ENCODE peak calls at places on chromosomes 13 and 19, in ten cellular contexts. T, H, S, R, W, J, A, I, M and D are unnamed samples.

GRCh38 chr13:100131863-100132574 is 43.1 kb downstream of the PCCA start:
- DNase-seq in H (no peak), J (no peak), S (no peak), R (peak), A (no peak), W (no peak), I (no peak), M (peak), T (peak), D (no peak)

GRCh38 chr19:11478167-11479089 is 2.4 kb downstream of the ELAVL3 start:
- DNase-seq in T (no peak), A (no peak), I (no peak), W (no peak), J (no peak), R (no peak), S (no peak), M (no peak), H (no peak), D (no peak)

GRCh38 chr19:7870571-7871279 is 3.5 kb downstream of the PRR36 start:
- DNase-seq in S (no peak), J (no peak), A (peak), W (peak), R (no peak), I (no peak), M (peak), H (peak), T (peak), D (no peak)

GRCh38 chr19:39871886-39872866 is 26.0 kb upstream of the FBL start:
- DNase-seq in I (no peak), H (no peak), A (no peak), T (no peak), S (no peak), M (no peak), R (no peak), W (no peak), J (no peak), D (no peak)

GRCh38 chr13:100541882-100542545 is 46.6 kb downstream of the GGACT start:
- DNase-seq in R (no peak), I (peak), T (no peak), A (no peak), J (no peak), W (no peak), M (no peak), S (no peak), H (no peak), D (no peak)

GRCh38 chr13:43057653-43058317 is 34.4 kb downstream of the DNAJC15 start:
- DNase-seq in M (no peak), S (no peak), H (no peak), J (no peak), I (no peak), A (peak), T (no peak), R (no peak), W (peak), D (no peak)

GRCh38 chr19:757811-758668 is 7.1 kb downstream of the MISP start:
- DNase-seq in W (no peak), R (no peak), H (no peak), S (no peak), J (no peak), T (no peak), A (no peak), M (no peak), I (no peak), D (no peak)

GRCh38 chr19:49116544-49116943 is 2.4 kb downstream of the LIN7B start:
- DNase-seq in I (no peak), A (no peak), T (no peak), J (no peak), M (no peak), R (no peak), S (no peak), W (no peak), H (no peak), D (no peak)

GRCh38 chr13:37023871-37024270 is 23.3 kb downstream of the EXOSC8 start:
- DNase-seq in I (no peak), W (no peak), J (no peak), H (no peak), T (peak), A (no peak), S (no peak), M (no peak), R (peak), D (no peak)

GRCh38 chr19:14971474-14971873 is 8.2 kb downstream of the SLC1A6 start:
- DNase-seq in R (no peak), W (no peak), S (no peak), M (no peak), T (no peak), H (no peak), A (no peak), I (no peak), J (no peak), D (no peak)

GRCh38 chr13:98254541-98254940 is 77.5 kb upstream of the RNF113B start:
- DNase-seq in W (no peak), J (no peak), S (no peak), M (no peak), T (peak), R (no peak), H (no peak), I (no peak), A (no peak), D (no peak)

GRCh38 chr13:80116107-80116506 is 224.8 kb downstream of the SPRY2 start:
- DNase-seq in I (no peak), J (no peak), A (no peak), M (no peak), R (peak), H (no peak), T (peak), S (no peak), W (no peak), D (no peak)

GRCh38 chr19:45075215-45076028 is 856 bp downstream of the ZNF296 start:
- DNase-seq in M (peak), S (peak), A (no peak), W (peak), I (no peak), T (peak), H (no peak), J (no peak), R (peak), D (no peak)

GRCh38 chr19:42152876-42153275 is 20.6 kb upstream of the POU2F2 start:
- DNase-seq in S (no peak), R (no peak), W (no peak), T (no peak), I (no peak), A (no peak), H (no peak), J (no peak), M (no peak), D (no peak)

GRCh38 chr13:36819811-36820140 is 754 bp downstream of the RFXAP start:
- DNase-seq in J (no peak), R (no peak), I (no peak), T (peak), M (peak), A (no peak), H (no peak), S (no peak), W (peak), D (no peak)